ENCODE peak calls at places on chromosomes 7 and 10, in five cellular contexts. E is thoracic aorta, D is DND-41, M is neural progenitor cell, I is uterus. P is an unnamed sample.

GRCh38 chr10:94219829-94220228 is 142.9 kb downstream of the NOC3L start:
- DNase-seq in E (no peak), D (no peak), M (no peak), I (no peak), P (no peak)

GRCh38 chr7:73721237-73721848 is 1.9 kb upstream of the STX1A start:
- DNase-seq in E (no peak), D (no peak), M (no peak), I (no peak), P (no peak)

GRCh38 chr10:34045571-34046190 is 711.2 kb upstream of the NRP1 start:
- DNase-seq in E (no peak), D (no peak), M (no peak), I (no peak), P (no peak)

GRCh38 chr10:103765168-103765567 is 90.2 kb downstream of the SH3PXD2A start:
- DNase-seq in E (no peak), D (no peak), M (no peak), I (no peak), P (no peak)

GRCh38 chr10:73871915-73872710 is 2.2 kb downstream of the CAMK2G start:
- DNase-seq in E (no peak), D (no peak), M (no peak), I (no peak), P (no peak)

GRCh38 chr10:64116731-64117130 is 595.5 kb downstream of the REEP3 start:
- DNase-seq in E (no peak), D (no peak), M (no peak), I (no peak), P (no peak)

GRCh38 chr7:135508853-135509588 is 881 bp downstream of the CNOT4 start:
- DNase-seq in E (no peak), D (peak), M (peak), I (no peak), P (peak)

GRCh38 chr10:88138319-88138848 is 275.0 kb downstream of the PTEN start:
- DNase-seq in E (no peak), D (no peak), M (no peak), I (no peak), P (peak)

GRCh38 chr10:71239946-71240795 is 27.8 kb downstream of the UNC5B start:
- DNase-seq in E (no peak), D (no peak), M (no peak), I (no peak), P (no peak)

GRCh38 chr10:71239131-71239915 is 27.0 kb downstream of the UNC5B start:
- DNase-seq in E (no peak), D (no peak), M (no peak), I (no peak), P (no peak)

GRCh38 chr10:71236822-71237682 is 24.7 kb downstream of the UNC5B start:
- DNase-seq in E (no peak), D (no peak), M (no peak), I (no peak), P (no peak)

GRCh38 chr10:71237843-71238623 is 25.7 kb downstream of the UNC5B start:
- DNase-seq in E (no peak), D (no peak), M (no peak), I (no peak), P (no peak)

DNA sequence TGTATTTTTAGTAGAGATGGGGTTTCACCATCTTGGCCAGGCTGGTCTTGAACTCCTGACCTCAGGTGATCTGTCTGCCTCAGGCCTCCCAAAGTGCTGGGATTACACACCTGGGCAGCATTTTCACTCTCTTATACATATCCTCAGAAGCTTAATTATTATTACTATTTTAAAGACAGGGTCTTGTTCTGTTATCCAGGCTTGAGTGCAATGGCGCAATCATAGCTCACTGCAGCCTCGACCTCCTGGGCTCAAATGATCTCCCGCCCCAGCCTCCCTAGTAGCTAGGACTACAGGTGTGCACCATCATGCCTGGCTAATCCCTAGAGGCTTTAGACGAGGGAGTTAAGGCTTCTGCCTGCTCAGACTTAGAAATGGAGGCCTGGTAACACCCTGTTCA is 26.3 kb downstream of the UNC5B start:
- DNase-seq in E (no peak), D (no peak), M (no peak), I (no peak), P (no peak)
- TF ChIP-seq CTCF in E (no peak), D (no peak), M (no peak), I (no peak), P (no peak)

GRCh38 chr10:72334196-72334831 is 20.4 kb downstream of the DNAJB12 start:
- DNase-seq in E (no peak), D (peak), M (peak), I (no peak), P (no peak)

GRCh38 chr10:72336259-72337038 is 18.3 kb downstream of the DNAJB12 start:
- DNase-seq in E (no peak), D (no peak), M (no peak), I (no peak), P (no peak)

GRCh38 chr10:72335394-72336258 is 19.1 kb downstream of the DNAJB12 start:
- DNase-seq in E (no peak), D (peak), M (no peak), I (peak), P (peak)

GRCh38 chr10:72333111-72334012 is 21.4 kb downstream of the DNAJB12 start:
- DNase-seq in E (no peak), D (peak), M (no peak), I (no peak), P (no peak)

DNA sequence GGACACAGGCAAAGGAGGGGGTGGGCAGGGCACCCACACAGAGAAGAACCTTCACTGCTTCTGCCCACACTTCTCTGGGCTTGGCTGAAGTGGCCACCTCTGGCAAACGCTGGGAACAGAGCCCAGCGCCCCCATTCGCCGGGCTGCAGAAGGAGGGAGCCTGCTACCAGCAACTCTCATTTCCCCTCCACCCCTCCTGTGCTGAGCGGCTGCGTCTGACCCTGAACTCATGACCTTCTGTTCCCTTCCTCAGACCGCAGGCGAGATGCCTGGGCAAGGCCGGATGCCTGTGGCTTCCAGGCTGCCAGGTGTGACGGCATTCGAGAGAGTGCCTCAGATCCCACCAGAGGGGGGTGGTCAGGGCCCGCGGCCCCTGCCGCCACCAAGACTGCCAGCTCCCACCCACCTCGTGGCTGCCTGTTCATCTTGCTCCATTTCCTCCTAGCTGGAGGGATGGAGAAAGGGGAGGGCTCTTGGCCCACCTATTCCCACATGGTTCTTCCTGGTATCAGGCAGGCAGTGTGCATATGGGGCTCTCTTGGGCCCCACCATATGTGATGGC is 19.8 kb downstream of the DNAJB12 start:
- DNase-seq in E (peak), D (peak), M (no peak), I (peak), P (peak)
- H3K4me3 ChIP-seq in E (peak), D (peak), M (no peak), I (no peak), P (peak)

GRCh38 chr10:119209736-119210355 is 2.5 kb downstream of the GRK5 start:
- DNase-seq in E (no peak), D (no peak), M (no peak), I (no peak), P (no peak)
- TF ChIP-seq CTCF in E (no peak), D (no peak), M (no peak), I (no peak), P (no peak)

GRCh38 chr10:71269301-71270288 is 49.5 kb upstream of the SLC29A3 start:
- DNase-seq in E (no peak), D (no peak), M (peak), I (peak), P (no peak)
- H3K4me3 ChIP-seq in E (no peak), D (no peak), M (no peak), I (no peak), P (no peak)

GRCh38 chr7:28298870-28299484 is 113.3 kb upstream of the CREB5 start:
- DNase-seq in E (no peak), D (no peak), M (peak), I (no peak), P (no peak)

GRCh38 chr7:28299556-28299955 is 112.8 kb upstream of the CREB5 start:
- DNase-seq in E (no peak), D (no peak), M (no peak), I (no peak), P (no peak)

GRCh38 chr7:28297821-28298439 is 114.4 kb upstream of the CREB5 start:
- DNase-seq in E (no peak), D (no peak), M (no peak), I (no peak), P (no peak)

GRCh38 chr7:28293529-28293835 is 112.9 kb upstream of the JAZF1 start:
- DNase-seq in E (no peak), D (no peak), M (no peak), I (no peak), P (no peak)

GRCh38 chr7:28296571-28297483 is 115.5 kb upstream of the CREB5 start:
- DNase-seq in E (no peak), D (peak), M (peak), I (no peak), P (no peak)
- TF ChIP-seq CTCF in E (peak), D (peak), M (peak), I (peak), P (peak)

GRCh38 chr7:77569514-77570232 is 32.6 kb downstream of the PTPN12 start:
- DNase-seq in E (no peak), D (no peak), M (no peak), I (no peak), P (no peak)
- H3K4me3 ChIP-seq in E (no peak), D (no peak), M (no peak), I (no peak), P (no peak)

GRCh38 chr10:30637881-30638467 is 8.4 kb upstream of the LYZL2 start:
- DNase-seq in E (peak), D (no peak), M (no peak), I (no peak), P (no peak)
- TF ChIP-seq CTCF in E (no peak), D (no peak), M (no peak), I (no peak), P (no peak)

GRCh38 chr10:121595321-121595805 is 2.9 kb downstream of the FGFR2 start:
- DNase-seq in E (no peak), D (no peak), M (no peak), I (no peak), P (no peak)
- H3K4me3 ChIP-seq in E (no peak), D (no peak), M (peak), I (peak), P (no peak)

P was measured in GM12864.